ENCODE peak calls at places on chromosomes 1 and 21, in four cellular contexts. O is Peyer's patch, U is AG10803, N is neural crest cell. J is an unnamed sample.

GRCh38 chr1:178442925-178443324 is 53.8 kb downstream of the CLEC20A start:
- DNase-seq in N (no peak), O (no peak), U (no peak), J (no peak)

GRCh38 chr1:234879157-234880080 is 249.2 kb downstream of the TOMM20 start:
- DNase-seq in N (no peak), U (no peak), O (no peak), J (no peak)

GRCh38 chr1:58927026-58927721 is 143.3 kb upstream of the JUN start:
- DNase-seq in O (no peak), U (peak), N (no peak), J (no peak)

GRCh38 chr1:84959294-84959693 is 37.6 kb downstream of the MCOLN2 start:
- DNase-seq in O (no peak), N (no peak), U (no peak), J (no peak)

GRCh38 chr1:68571499-68571898 is 74.6 kb upstream of the DEPDC1 start:
- DNase-seq in N (no peak), U (no peak), O (no peak), J (peak)

GRCh38 chr1:215710340-215710971 is 143.4 kb downstream of the KCTD3 start:
- DNase-seq in U (peak), O (no peak), N (peak), J (peak)

GRCh38 chr1:7266561-7266960 is 481.3 kb downstream of the CAMTA1 start:
- DNase-seq in U (no peak), N (no peak), O (peak), J (peak)

GRCh38 chr1:244653439-244654283 is 735 bp downstream of the DESI2 start:
- DNase-seq in N (no peak), O (no peak), U (peak), J (peak)

GRCh38 chr1:186828612-186829542 is at the start of gene PLA2G4A:
- DNase-seq in O (peak), U (peak), N (no peak), J (peak)

GRCh38 chr21:39088831-39089380 is 94.3 kb downstream of the PSMG1 start:
- DNase-seq in U (no peak), O (peak), N (no peak), J (peak)

GRCh38 chr1:17109897-17110554 is 9.2 kb downstream of the PADI2 start:
- DNase-seq in O (peak), U (no peak), N (peak), J (no peak)

GRCh38 chr1:94413311-94413710 is 4.9 kb upstream of the ABCD3 start:
- DNase-seq in O (no peak), U (no peak), N (no peak), J (no peak)

GRCh38 chr1:164470996-164471395 is 88.0 kb upstream of the PBX1 start:
- DNase-seq in O (no peak), N (no peak), U (no peak), J (no peak)

GRCh38 chr1:163307479-163308171 is 14.1 kb upstream of the NUF2 start:
- DNase-seq in U (peak), O (no peak), N (no peak), J (peak)

GRCh38 chr1:66685265-66685664 is 67.0 kb upstream of the DYNLT5 start:
- DNase-seq in N (no peak), U (peak), O (no peak), J (no peak)

GRCh38 chr1:8349961-8350360 is 32.0 kb downstream of the SLC45A1 start:
- DNase-seq in N (no peak), U (peak), O (no peak), J (no peak)

GRCh38 chr21:34157456-34158025 is 84.2 kb downstream of the MRPS6 start:
- DNase-seq in O (no peak), N (no peak), U (no peak), J (no peak)

GRCh38 chr1:234842726-234843641 is 233.0 kb upstream of the IRF2BP2 start:
- DNase-seq in O (peak), U (peak), N (no peak), J (no peak)

GRCh38 chr1:21919520-21919919 is 17.6 kb downstream of the HSPG2 start:
- DNase-seq in O (no peak), N (no peak), U (peak), J (peak)

GRCh38 chr1:85297855-85298629 is 21.6 kb upstream of the BCL10 start:
- DNase-seq in O (no peak), U (peak), N (no peak), J (peak)

GRCh38 chr21:26055010-26055409 is 115.6 kb downstream of the APP start:
- DNase-seq in O (no peak), N (no peak), U (no peak), J (no peak)

GRCh38 chr1:24992761-24993211 is 62.7 kb upstream of the RUNX3 start:
- DNase-seq in N (no peak), U (no peak), O (peak), J (no peak)

GRCh38 chr1:84300991-84301758 is at the start of gene SAMD13:
- DNase-seq in N (no peak), O (peak), U (peak), J (peak)

GRCh38 chr1:39115271-39116110 is 89.0 kb upstream of the MACF1 start:
- DNase-seq in N (no peak), O (no peak), U (peak), J (peak)

GRCh38 chr1:39116116-39116607 is 88.3 kb upstream of the MACF1 start:
- DNase-seq in U (no peak), N (no peak), O (no peak), J (no peak)

GRCh38 chr1:39117985-39118384 is 86.5 kb upstream of the MACF1 start:
- DNase-seq in U (no peak), O (no peak), N (no peak), J (no peak)

GRCh38 chr1:39113109-39113743 is 87.1 kb downstream of the NDUFS5 start:
- DNase-seq in O (no peak), N (no peak), U (peak), J (peak)

GRCh38 chr1:39116868-39117728 is 87.4 kb upstream of the MACF1 start:
- DNase-seq in U (peak), N (no peak), O (no peak), J (peak)
- TF ChIP-seq CTCF in U (no peak), N (no peak), O (no peak), J (no peak)

GRCh38 chr1:206556047-206556747 is 48.9 kb downstream of the RASSF5 start:
- DNase-seq in N (no peak), U (no peak), O (no peak), J (no peak)
- TF ChIP-seq CTCF in N (no peak), U (no peak), O (no peak), J (no peak)

GRCh38 chr21:33024278-33025103 is 1.2 kb upstream of the OLIG2 start:
- DNase-seq in U (no peak), O (no peak), N (no peak), J (no peak)

GRCh38 chr21:33022828-33023573 is 2.7 kb upstream of the OLIG2 start:
- DNase-seq in O (no peak), U (no peak), N (no peak), J (no peak)

GRCh38 chr21:33022489-33022827 is 3.3 kb upstream of the OLIG2 start:
- DNase-seq in U (no peak), O (no peak), N (no peak), J (no peak)

GRCh38 chr21:33025106-33025470 is 647 bp upstream of the OLIG2 start:
- DNase-seq in N (peak), U (no peak), O (no peak), J (no peak)

DNA sequence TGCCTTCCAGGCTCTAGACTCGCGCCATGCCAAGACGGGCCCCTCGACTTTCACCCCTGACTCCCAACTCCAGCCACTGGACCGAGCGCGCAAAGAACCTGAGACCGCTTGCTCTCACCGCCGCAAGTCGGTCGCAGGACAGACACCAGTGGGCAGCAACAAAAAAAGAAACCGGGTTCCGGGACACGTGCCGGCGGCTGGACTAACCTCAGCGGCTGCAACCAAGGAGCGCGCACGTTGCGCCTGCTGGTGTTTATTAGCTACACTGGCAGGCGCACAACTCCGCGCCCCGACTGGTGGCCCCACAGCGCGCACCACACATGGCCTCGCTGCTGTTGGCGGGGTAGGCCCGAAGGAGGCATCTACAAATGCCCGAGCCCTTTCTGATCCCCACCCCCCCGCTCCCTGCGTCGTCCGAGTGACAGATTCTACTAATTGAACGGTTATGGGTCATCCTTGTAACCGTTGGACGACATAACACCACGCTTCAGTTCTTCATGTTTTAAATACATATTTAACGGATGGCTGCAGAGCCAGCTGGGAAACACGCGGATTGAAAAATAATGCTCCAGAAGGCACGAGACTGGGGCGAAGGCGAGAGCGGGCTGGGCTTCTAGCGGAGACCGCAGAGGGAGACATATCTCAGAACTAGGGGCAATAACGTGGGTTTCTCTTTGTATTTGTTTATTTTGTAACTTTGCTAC is 2.0 kb upstream of the OLIG2 start:
- DNase-seq in O (no peak), U (no peak), N (no peak), J (no peak)
- TF ChIP-seq CTCF in O (no peak), U (no peak), N (no peak), J (no peak)

GRCh38 chr1:86760199-86760598 is 55.8 kb downstream of the SH3GLB1 start:
- DNase-seq in N (no peak), U (no peak), O (no peak), J (no peak)
- TF ChIP-seq CTCF in N (no peak), U (no peak), O (no peak), J (no peak)